ENCODE peak calls at places on chromosomes 2 and 18, in six cellular contexts. E is IMR-90, Q is WERI-Rb-1, J is activated B cell treated with CpG ODN at 0.5 μM for 24 hours, S is colonic mucosa, D is tibial artery. A is an unnamed sample.

GRCh38 chr18:48195782-48196181 is 213.4 kb downstream of the ZBTB7C start:
- DNase-seq in J (no peak), Q (no peak), D (no peak), S (no peak), E (no peak), A (no peak)

GRCh38 chr18:8448091-8448490 is 161.1 kb upstream of the RAB12 start:
- DNase-seq in Q (no peak), J (no peak), D (peak; percentile 3), E (no peak), S (no peak), A (no peak)

GRCh38 chr2:8316356-8316755 is 365.5 kb upstream of the ID2 start:
- DNase-seq in E (no peak), J (no peak), S (peak; percentile 11), D (no peak), Q (no peak), A (no peak)

GRCh38 chr2:12675352-12675795 is 41.4 kb upstream of the TRIB2 start:
- DNase-seq in S (no peak), Q (peak; percentile 69), D (no peak), J (no peak), E (peak; percentile 53), A (no peak)

GRCh38 chr2:141554810-141555209 is 576.0 kb downstream of the LRP1B start:
- DNase-seq in D (no peak), S (no peak), E (peak; percentile 55), J (no peak), Q (peak; percentile 34), A (no peak)

GRCh38 chr18:6859676-6860422 is 130.3 kb downstream of the ARHGAP28 start:
- DNase-seq in D (no peak), S (no peak), J (no peak), Q (no peak), E (peak; percentile 39), A (no peak)

GRCh38 chr2:46962751-46963150 is 47.1 kb upstream of the MCFD2 start:
- DNase-seq in E (no peak), S (no peak), Q (no peak), J (no peak), D (no peak), A (no peak)

GRCh38 chr2:43059183-43059897 is 167.1 kb downstream of the ZFP36L2 start:
- DNase-seq in E (peak; percentile 98), S (peak; percentile 71), Q (no peak), D (peak; percentile 88), J (no peak), A (peak; percentile 61)

GRCh38 chr18:923144-923543 is 18.5 kb downstream of the ADCYAP1 start:
- DNase-seq in J (no peak), S (no peak), D (no peak), Q (no peak), E (no peak), A (no peak)

GRCh38 chr2:237154050-237154638 is 68.5 kb downstream of the COPS8 start:
- DNase-seq in J (no peak), D (peak; percentile 68), S (no peak), E (peak; percentile 81), Q (peak; percentile 57), A (no peak)

GRCh38 chr18:45104071-45104440 is 423.4 kb downstream of the SETBP1 start:
- DNase-seq in E (no peak), S (no peak), J (no peak), D (no peak), Q (no peak), A (no peak)

GRCh38 chr2:171794918-171795317 is 99.1 kb downstream of the SLC25A12 start:
- DNase-seq in E (no peak), S (no peak), J (no peak), D (no peak), Q (peak; percentile 54), A (no peak)

GRCh38 chr2:8197825-8198224 is 484.0 kb upstream of the ID2 start:
- DNase-seq in J (no peak), E (no peak), Q (no peak), S (no peak), D (no peak), A (no peak)

GRCh38 chr2:218406949-218407703 is 7.5 kb downstream of the CTDSP1 start:
- DNase-seq in E (peak; percentile 37), S (peak; percentile 87), D (peak; percentile 90), J (no peak), Q (peak; percentile 70), A (no peak)

GRCh38 chr18:51821610-51822009 is 518.4 kb upstream of the DCC start:
- DNase-seq in E (no peak), Q (no peak), J (no peak), D (no peak), S (no peak), A (no peak)

DNA sequence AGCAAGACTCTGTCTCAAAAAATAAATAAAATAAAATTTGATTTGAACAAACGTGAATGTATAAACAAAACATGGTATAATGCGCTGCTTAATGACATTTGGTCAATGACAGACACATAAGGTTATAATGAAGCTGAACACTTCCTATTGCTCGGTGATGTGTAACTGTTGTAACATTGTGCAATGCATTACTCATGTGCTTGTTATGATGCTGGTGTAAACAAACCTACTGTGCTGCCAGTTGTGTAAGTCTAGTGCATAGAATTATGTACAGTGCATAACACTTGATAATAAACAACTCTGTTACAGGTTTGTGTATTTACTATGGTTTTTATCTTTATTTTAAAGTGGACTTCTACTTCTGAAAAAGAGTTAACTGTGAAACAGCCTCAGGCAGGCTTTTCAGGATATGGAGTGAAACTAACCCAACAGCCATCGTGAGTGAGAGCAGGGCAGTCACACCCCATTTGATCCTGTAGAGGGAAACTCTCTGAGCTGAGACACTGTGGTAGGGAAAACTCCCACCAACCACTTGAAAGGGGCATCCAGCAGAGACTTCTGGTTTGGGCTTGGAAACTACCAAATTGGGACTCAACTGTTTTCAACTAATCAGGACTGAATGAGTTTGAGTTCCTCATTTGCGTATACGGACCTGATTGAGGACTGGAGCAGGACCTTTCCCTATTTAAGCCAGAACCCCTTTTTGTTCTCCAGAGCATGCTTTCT is 8.7 kb upstream of the RPRD1A start:
- DNase-seq in D (no peak), Q (no peak), S (no peak), J (no peak), E (peak; percentile 89), A (no peak)
- TF ChIP-seq CTCF in D (no peak), Q (no peak), S (no peak), J (no peak), E (no peak), A (no peak)

DNA sequence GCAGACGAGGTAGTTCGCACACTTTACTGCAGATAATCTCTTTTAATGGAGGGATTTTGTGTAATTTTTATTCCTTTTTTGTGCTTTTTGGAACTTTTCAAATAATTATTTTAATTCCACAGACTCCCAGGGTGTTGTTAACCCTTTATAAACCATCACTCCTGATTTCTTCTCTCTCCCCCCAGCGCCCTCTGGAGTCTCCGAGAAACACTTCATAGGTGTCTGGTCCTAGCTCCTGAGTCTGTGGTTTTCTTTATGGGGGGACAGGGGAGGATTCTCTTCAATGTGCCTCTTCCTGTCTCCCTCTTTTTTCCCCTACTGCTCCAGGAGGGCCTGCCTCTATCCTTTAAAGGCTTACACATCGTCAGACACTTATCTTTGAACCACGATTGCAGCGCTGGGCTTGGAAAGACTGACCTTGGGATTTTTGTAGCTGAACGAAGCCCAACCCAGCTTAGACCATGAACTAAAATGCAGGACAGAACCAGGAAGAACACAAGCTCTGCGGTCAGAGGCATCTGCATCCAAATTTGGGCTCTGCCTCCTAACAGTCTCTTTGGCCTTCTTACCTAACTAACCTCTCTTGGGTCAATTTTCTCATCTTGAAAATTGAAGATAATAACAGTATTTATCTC is 7.1 kb upstream of the PKDCC start:
- DNase-seq in S (no peak), Q (peak; percentile 49), E (no peak), D (no peak), J (no peak), A (no peak)
- TF ChIP-seq CTCF in S (no peak), Q (peak; percentile 44), E (peak; percentile 8), D (no peak), J (no peak), A (no peak)

DNA sequence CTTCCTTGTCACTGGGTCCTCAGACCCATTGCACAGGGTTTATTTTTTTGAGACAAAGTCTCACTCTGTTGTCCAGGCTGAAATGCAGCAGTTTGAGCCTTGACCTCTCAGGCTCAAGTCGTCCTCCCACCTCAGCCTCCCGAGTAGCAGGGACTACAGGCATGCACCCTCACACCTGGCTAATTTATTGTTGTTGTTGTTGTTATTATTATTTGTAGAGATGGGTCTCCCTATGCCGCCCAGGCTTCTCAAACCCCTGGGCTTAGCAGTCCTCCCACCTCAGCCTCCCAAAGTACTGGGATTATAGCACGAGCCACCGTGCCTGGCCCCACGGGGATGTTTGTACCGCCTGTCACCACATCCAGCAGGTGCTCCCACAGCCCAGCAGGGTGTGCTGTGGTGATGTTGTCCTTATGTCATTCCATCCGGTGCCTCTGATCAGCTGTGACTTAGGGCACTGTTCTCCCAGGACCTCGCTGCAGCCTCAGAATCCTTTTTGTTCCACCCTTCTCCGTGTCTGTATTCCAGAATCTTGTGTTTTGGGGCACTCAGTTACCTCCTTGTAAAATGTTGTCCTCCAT is 182.3 kb downstream of the INO80D start:
- DNase-seq in Q (peak; percentile 76), E (no peak), J (no peak), D (no peak), S (peak; percentile 78), A (no peak)
- TF ChIP-seq CTCF in Q (peak; percentile 92), E (peak; percentile 16), J (no peak), D (no peak), S (peak; percentile 57), A (no peak)

GRCh38 chr2:106869512-106870276 is 16.3 kb downstream of the ST6GAL2 start:
- DNase-seq in S (no peak), D (no peak), Q (no peak), E (no peak), J (no peak), A (no peak)

GRCh38 chr2:106867231-106867943 is 18.6 kb downstream of the ST6GAL2 start:
- DNase-seq in Q (no peak), J (no peak), S (no peak), E (no peak), D (no peak), A (no peak)

GRCh38 chr2:106864051-106864450 is 21.9 kb downstream of the ST6GAL2 start:
- DNase-seq in E (no peak), S (no peak), D (no peak), Q (no peak), J (no peak), A (no peak)

GRCh38 chr2:106866636-106867035 is 19.3 kb downstream of the ST6GAL2 start:
- DNase-seq in J (no peak), D (no peak), S (no peak), Q (no peak), E (no peak), A (no peak)

GRCh38 chr2:106868199-106868598 is 17.8 kb downstream of the ST6GAL2 start:
- DNase-seq in J (no peak), S (no peak), E (no peak), Q (no peak), D (no peak), A (no peak)
- TF ChIP-seq CTCF in J (no peak), S (no peak), E (peak; percentile 7), Q (peak; percentile 43), D (peak; percentile 55), A (peak; percentile 32)

DNA sequence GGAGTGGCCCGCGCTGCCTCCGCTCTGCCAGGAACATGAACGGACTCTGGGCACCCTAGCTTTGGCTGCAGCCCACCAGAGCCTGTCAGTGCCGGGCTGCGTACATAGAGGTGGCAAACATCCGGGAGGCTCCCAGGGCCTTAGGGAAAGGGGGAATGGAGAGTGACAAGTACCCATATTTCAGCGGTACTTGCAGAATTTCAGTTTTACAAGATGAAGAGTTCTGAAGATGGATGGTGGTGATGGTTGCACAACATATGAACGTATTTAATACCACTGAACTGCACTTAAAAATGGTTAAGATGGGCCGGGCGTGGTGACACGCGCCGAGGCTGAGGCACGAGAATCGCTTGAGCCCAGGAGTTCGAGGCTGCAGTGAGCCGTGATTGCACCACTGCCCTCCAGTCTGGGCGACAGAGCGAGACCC is 873 bp downstream of the MTHFD2 start:
- DNase-seq in S (no peak), Q (no peak), E (no peak), J (no peak), D (no peak), A (no peak)
- TF ChIP-seq CTCF in S (no peak), Q (no peak), E (no peak), J (no peak), D (no peak), A (no peak)